ENCODE peak calls at places on chromosome 3, in seven cellular contexts. O is stomach, C is lower lobe of right lung, Y is breast epithelium, F is neural progenitor cell, N is coronary artery, T is HFF-Myc. P is an unnamed sample.

GRCh38 chr3:194029846-194030245 is 106.1 kb upstream of the HES1 start:
- DNase-seq in C (no peak), T (no peak), Y (no peak), N (no peak), O (peak; percentile 48), F (no peak), P (no peak)

GRCh38 chr3:147299656-147300055 is 106.7 kb downstream of the ZIC4 start:
- DNase-seq in Y (no peak), C (no peak), O (no peak), N (no peak), F (no peak), T (no peak), P (no peak)

GRCh38 chr3:179898024-179898423 is 138.7 kb downstream of the PEX5L start:
- DNase-seq in C (no peak), N (no peak), O (no peak), T (peak; percentile 10), F (peak; percentile 87), Y (no peak), P (peak; percentile 45)

GRCh38 chr3:127822166-127822835 is at the start of gene MGLL:
- DNase-seq in N (no peak), O (peak; percentile 43), C (peak; percentile 68), Y (no peak), F (peak; percentile 49), T (no peak), P (peak; percentile 55)

GRCh38 chr3:18246336-18247060 is 178.6 kb downstream of the SATB1 start:
- DNase-seq in F (no peak), O (no peak), Y (no peak), N (no peak), T (no peak), C (no peak), P (no peak)

GRCh38 chr3:187737401-187738088 is 7.7 kb downstream of the BCL6 start:
- DNase-seq in N (peak; percentile 90), O (peak; percentile 80), C (peak; percentile 88), F (peak; percentile 74), T (no peak), Y (peak; percentile 75), P (peak; percentile 71)

GRCh38 chr3:114565201-114565600 is 271.4 kb downstream of the TIGIT start:
- DNase-seq in T (no peak), F (no peak), Y (peak; percentile 41), C (no peak), N (no peak), O (no peak), P (no peak)

GRCh38 chr3:184788751-184789150 is 23.2 kb upstream of the VPS8 start:
- DNase-seq in F (no peak), Y (no peak), N (no peak), O (no peak), T (no peak), C (no peak), P (no peak)

GRCh38 chr3:37114251-37115145 is 59.9 kb downstream of the LRRFIP2 start:
- DNase-seq in C (no peak), N (no peak), F (no peak), O (no peak), Y (no peak), T (peak; percentile 36), P (no peak)

DNA sequence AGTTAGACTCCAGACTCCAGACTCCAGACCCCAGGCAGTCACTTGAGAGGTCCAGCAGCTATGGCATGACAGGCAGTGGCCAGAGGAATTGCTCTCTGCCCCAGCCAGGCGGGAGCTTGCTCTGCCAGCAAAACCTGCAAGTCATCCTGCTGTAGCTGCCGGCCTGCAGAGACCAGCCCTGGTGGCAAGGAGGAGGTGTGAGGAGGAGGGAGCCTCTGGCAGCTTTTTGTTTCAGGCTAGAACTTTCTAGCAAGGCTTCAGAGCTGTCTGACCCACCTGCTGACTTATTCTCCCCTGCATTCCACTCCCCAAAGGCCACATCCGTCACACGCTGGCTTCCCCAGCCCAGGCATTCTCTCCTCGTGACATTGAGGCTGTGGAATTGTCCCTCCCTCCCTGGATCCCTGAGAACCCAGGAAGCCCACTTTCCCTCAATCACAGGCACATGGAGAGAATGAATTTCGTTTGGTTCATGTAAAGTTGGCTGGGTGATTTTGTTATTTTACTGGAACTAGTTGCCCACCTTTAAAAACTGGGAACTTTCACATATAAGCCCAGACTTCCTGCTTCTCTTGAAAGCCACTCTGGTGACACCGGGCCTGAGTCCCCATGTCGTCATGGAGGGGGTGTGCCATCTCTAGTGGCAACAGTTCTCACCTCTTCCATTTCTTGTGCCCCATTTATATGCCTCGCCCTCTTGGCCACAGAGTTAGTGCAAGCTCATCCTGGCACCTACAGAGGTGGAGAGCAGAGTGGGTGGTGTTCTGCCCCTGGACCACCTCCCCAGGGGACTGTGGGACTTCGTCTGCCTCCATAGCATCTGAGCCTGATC is 82.8 kb downstream of the ABHD5 start:
- DNase-seq in F (peak; percentile 19), O (peak; percentile 38), N (peak; percentile 46), T (no peak), C (peak; percentile 64), Y (no peak), P (no peak)
- TF ChIP-seq CTCF in F (no peak), O (no peak), N (no peak), T (no peak), C (no peak), Y (no peak), P (no peak)

GRCh38 chr3:177448987-177449975 is 252.0 kb upstream of the TBL1XR1 start:
- DNase-seq in T (no peak), F (no peak), Y (peak; percentile 73), O (no peak), N (no peak), C (peak; percentile 72), P (no peak)

GRCh38 chr3:177445591-177445990 is 248.3 kb upstream of the TBL1XR1 start:
- DNase-seq in T (no peak), F (no peak), N (no peak), C (no peak), O (no peak), Y (no peak), P (no peak)

GRCh38 chr3:177446160-177446559 is 248.9 kb upstream of the TBL1XR1 start:
- DNase-seq in O (no peak), N (no peak), T (no peak), C (no peak), F (no peak), Y (no peak), P (no peak)

GRCh38 chr3:177451277-177451880 is 254.1 kb upstream of the TBL1XR1 start:
- DNase-seq in N (no peak), O (no peak), T (no peak), Y (no peak), F (no peak), C (no peak), P (no peak)

GRCh38 chr3:177447938-177448337 is 250.7 kb upstream of the TBL1XR1 start:
- DNase-seq in T (no peak), F (no peak), O (peak; percentile 89), Y (peak; percentile 92), C (peak; percentile 88), N (no peak), P (no peak)
- TF ChIP-seq CTCF in T (no peak), F (no peak), O (no peak), Y (no peak), C (no peak), N (no peak), P (no peak)

DNA sequence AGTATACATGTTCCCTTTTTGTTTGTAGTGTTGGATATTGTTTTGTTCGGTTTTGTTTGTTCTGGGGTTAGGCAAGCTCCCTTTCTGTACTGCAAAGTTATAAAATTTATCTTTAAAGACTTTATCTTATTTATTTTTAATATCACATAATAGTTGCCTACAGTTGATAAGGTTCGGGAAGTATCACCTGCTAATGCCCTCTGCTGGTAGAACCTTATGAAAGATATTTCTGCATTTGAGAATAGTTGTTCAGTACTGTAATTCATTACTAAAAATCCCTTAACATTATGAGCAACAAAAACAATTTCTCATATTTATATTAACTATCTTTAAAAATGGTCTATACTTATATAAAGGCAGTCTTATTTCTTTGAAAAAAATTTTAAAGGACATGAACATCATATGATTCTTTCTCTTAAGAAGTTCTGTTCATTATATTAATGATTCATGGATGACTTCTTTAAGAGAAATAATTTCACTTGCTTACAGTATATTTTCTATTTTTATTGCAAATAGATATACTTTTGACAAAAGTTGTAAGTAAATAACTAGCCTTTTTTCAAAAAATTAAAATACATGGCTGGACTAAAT is 1126.8 kb downstream of the SI start:
- DNase-seq in T (no peak), O (no peak), F (no peak), Y (no peak), C (no peak), N (no peak), P (no peak)
- TF ChIP-seq CTCF in T (no peak), O (no peak), F (peak; percentile 49), Y (no peak), C (no peak), N (no peak), P (peak; percentile 33)

DNA sequence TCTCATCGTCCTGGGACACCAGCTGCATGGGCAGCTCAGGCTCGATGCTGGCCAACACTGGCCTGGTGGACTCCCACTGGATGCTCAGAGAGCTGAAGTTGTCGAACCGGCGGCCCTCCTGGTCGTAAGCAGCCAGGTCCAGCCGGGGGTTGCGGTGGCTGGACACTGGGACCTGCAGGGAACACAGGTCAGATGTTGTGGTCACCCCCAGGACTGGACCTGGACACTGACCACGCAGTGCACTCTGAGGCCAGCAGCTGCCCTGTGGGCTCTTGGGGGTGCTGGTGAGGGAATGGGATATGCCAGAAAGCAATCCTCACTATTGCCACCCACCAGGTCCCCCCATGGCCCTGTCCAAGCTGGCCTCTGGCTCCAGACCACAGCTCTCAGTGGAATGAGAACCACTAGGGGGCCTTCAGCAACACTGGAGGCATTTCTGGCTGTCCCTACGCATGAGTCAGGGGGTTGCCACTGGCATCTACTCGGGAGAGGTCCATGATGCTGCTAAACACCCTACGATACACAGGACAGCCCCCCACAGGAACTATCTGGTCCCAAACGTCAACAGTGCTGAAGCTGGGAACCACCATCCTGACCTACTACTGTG is 66.1 kb downstream of the NUP210 start:
- DNase-seq in T (no peak), F (peak; percentile 16), C (no peak), N (no peak), Y (no peak), O (no peak), P (no peak)
- TF ChIP-seq CTCF in T (peak; percentile 36), F (peak; percentile 33), C (no peak), N (no peak), Y (no peak), O (no peak), P (peak; percentile 9)

GRCh38 chr3:149902498-149903139 is 68.1 kb downstream of the PFN2 start:
- DNase-seq in T (no peak), O (no peak), C (no peak), N (no peak), Y (no peak), F (no peak), P (no peak)
- TF ChIP-seq CTCF in T (peak; percentile 9), O (peak; percentile 9), C (no peak), N (no peak), Y (no peak), F (peak; percentile 26), P (peak; percentile 12)

DNA sequence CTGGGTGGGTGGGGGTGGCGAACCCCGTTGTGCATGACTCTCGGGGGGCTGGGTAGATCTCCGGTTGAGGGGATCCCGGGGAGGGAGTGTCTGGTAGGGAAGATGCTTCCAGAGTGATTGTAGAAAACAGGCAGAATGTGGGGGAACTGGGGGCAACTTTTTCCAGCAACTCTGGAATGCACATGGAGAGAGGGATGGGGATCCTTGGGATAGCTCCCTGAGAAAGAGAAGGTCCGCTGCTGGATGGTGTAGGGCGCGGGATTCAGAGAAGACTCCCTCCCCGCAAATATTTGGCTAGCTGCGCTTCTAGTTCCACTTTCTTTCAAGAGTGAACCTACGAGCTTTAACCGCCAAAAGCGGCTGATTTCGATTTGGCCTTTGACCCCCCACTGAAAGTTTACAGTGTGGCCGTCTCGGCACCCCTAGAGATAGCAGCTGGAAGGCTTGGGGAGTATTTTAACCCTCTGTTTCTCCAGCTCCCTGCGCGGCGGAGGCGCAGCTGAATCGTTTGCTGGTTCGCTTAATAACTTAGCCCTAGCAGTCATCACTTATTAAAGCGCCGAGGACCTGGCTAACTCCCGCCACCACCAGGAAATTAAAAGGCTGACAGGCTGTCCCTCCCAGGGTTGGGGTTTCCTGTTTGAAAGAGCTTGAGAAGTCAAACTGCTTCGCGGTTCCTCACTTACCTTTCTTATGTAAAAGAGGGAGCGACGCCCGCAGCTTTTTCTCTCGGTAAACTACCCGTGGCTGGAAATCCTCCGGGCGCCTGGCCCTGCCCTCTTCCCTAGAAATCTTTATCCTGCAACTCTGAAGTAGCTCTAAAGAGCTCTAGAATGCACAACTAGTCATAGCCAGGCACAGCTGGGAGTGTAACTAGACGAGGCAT is 1.2 kb downstream of the PHLDB2 start:
- DNase-seq in T (peak; percentile 85), N (peak; percentile 92), C (peak; percentile 82), Y (peak; percentile 85), O (peak; percentile 75), F (peak; percentile 94), P (peak; percentile 58)
- TF ChIP-seq CTCF in T (peak; percentile 48), N (peak; percentile 23), C (peak; percentile 51), Y (peak; percentile 42), O (peak; percentile 61), F (peak; percentile 32), P (peak; percentile 20)

P was measured in nephron progenitor cell.